ENCODE peak calls at places on chromosomes 4 and X, in ten cellular contexts. J is stimulated activated effector memory CD8-positive, alpha-beta T cell treated with anti-CD3 and anti-CD28 coated beads, Interleukin-12 subunit alpha, Interleukin-12 subunit beta, amount 100 ng/mL, for 72 hours; Q is fibroblast of mammary gland; F is NCI-H2171; N is T-cell; L is EL; W is HT1080; A is kidney epithelial cell; R is heart left ventricle; K is substantia nigra. H is an unnamed sample.

GRCh38 chr4:176185068-176185467 is 10.3 kb downstream of the SPATA4 start:
- DNase-seq in N (no peak), R (no peak), W (peak; percentile 38), F (no peak), Q (peak; percentile 78), K (no peak), A (no peak), L (peak; percentile 58), J (no peak), H (no peak)

GRCh38 chrX:70592091-70592490 is 147.5 kb downstream of the DLG3 start:
- DNase-seq in W (peak; percentile 75), L (peak; percentile 80), R (no peak), K (no peak), Q (peak; percentile 82), A (peak; percentile 16), J (peak; percentile 50), N (no peak), F (no peak), H (peak; percentile 83)

GRCh38 chr4:37685211-37685725 is 908 bp downstream of the RELL1 start:
- DNase-seq in R (no peak), N (peak; percentile 52), Q (peak; percentile 87), L (peak; percentile 63), F (no peak), K (no peak), J (no peak), A (no peak), W (peak; percentile 32), H (peak; percentile 54)

GRCh38 chr4:152094851-152095700 is 334.3 kb upstream of the GATB start:
- DNase-seq in L (peak; percentile 68), Q (peak; percentile 56), W (peak; percentile 62), K (no peak), A (no peak), N (no peak), F (no peak), J (no peak), R (no peak), H (no peak)

GRCh38 chr4:33071552-33071951 is 2351.4 kb downstream of the PCDH7 start:
- DNase-seq in A (no peak), J (no peak), R (no peak), F (no peak), N (no peak), L (no peak), W (no peak), Q (peak; percentile 87), K (no peak), H (no peak)

GRCh38 chr4:99062120-99062519 is 26.5 kb downstream of the ADH5 start:
- DNase-seq in J (no peak), Q (no peak), K (no peak), F (no peak), L (no peak), R (no peak), A (peak; percentile 26), W (no peak), N (no peak), H (no peak)

GRCh38 chr4:24763631-24764302 is 31.6 kb upstream of the SOD3 start:
- DNase-seq in N (no peak), J (no peak), L (peak; percentile 63), W (peak; percentile 61), A (peak; percentile 69), F (peak; percentile 57), Q (peak; percentile 57), R (no peak), K (no peak), H (no peak)

GRCh38 chr4:56506110-56506705 is 617 bp downstream of the ARL9 start:
- DNase-seq in R (no peak), K (no peak), A (no peak), N (no peak), L (no peak), J (no peak), W (no peak), F (no peak), Q (peak; percentile 2), H (no peak)

GRCh38 chr4:64361399-64361740 is 47.9 kb downstream of the TECRL start:
- DNase-seq in J (no peak), L (no peak), F (no peak), Q (no peak), A (no peak), R (no peak), N (no peak), W (no peak), K (no peak), H (no peak)

GRCh38 chrX:119466970-119467369 is 1.3 kb upstream of the SLC25A5 start:
- DNase-seq in Q (no peak), A (no peak), J (no peak), L (no peak), F (no peak), W (no peak), N (no peak), R (no peak), K (no peak), H (no peak)

GRCh38 chr4:125359363-125359762 is 44.6 kb downstream of the FAT4 start:
- DNase-seq in N (no peak), L (no peak), F (no peak), A (no peak), Q (no peak), K (no peak), R (no peak), J (no peak), W (no peak), H (no peak)

GRCh38 chrX:21373637-21374162 is 518 bp upstream of the CNKSR2 start:
- DNase-seq in R (peak; percentile 26), L (no peak), K (peak; percentile 3), Q (no peak), A (no peak), N (no peak), J (no peak), W (no peak), F (no peak), H (peak; percentile 8)

GRCh38 chr4:47071863-47072441 is 40.6 kb downstream of the GABRB1 start:
- DNase-seq in F (no peak), N (no peak), W (peak; percentile 82), R (no peak), A (no peak), Q (peak; percentile 53), L (peak; percentile 63), K (no peak), J (no peak), H (no peak)

GRCh38 chr4:7890635-7891393 is 48.8 kb downstream of the AFAP1 start:
- DNase-seq in R (no peak), N (no peak), Q (peak; percentile 94), F (no peak), J (no peak), L (peak; percentile 94), K (no peak), A (no peak), W (peak; percentile 82), H (no peak)

GRCh38 chrX:31551913-31552312 is 480.1 kb upstream of the FTHL17 start:
- DNase-seq in Q (no peak), J (no peak), W (no peak), K (no peak), N (no peak), F (no peak), L (no peak), A (no peak), R (no peak), H (no peak)

GRCh38 chrX:110825972-110826371 is 30.4 kb upstream of the CHRDL1 start:
- DNase-seq in K (no peak), J (no peak), F (no peak), A (no peak), W (no peak), Q (no peak), R (no peak), L (no peak), N (no peak), H (no peak)

GRCh38 chr4:2347190-2347589 is 71.3 kb downstream of the ZFYVE28 start:
- DNase-seq in Q (no peak), A (no peak), N (no peak), R (no peak), L (no peak), J (no peak), W (no peak), K (no peak), F (no peak), H (no peak)

GRCh38 chr4:3253808-3254207 is 4.8 kb downstream of the MSANTD1 start:
- DNase-seq in R (peak; percentile 9), F (no peak), L (no peak), W (no peak), A (no peak), J (no peak), N (no peak), Q (no peak), K (no peak), H (no peak)

GRCh38 chrX:68177542-68177941 is 255.8 kb downstream of the OPHN1 start:
- DNase-seq in A (no peak), L (peak; percentile 45), W (peak; percentile 54), N (no peak), J (no peak), K (no peak), Q (peak; percentile 82), F (no peak), R (no peak), H (no peak)

GRCh38 chr4:6953751-6954380 is 44.2 kb downstream of the TBC1D14 start:
- DNase-seq in W (no peak), Q (peak; percentile 81), L (peak; percentile 6), K (no peak), A (no peak), N (no peak), R (peak; percentile 91), F (no peak), J (no peak), H (no peak)

GRCh38 chr4:153809916-153810810 is 21.3 kb upstream of the SFRP2 start:
- DNase-seq in L (no peak), K (no peak), F (no peak), J (no peak), R (no peak), N (no peak), Q (no peak), A (no peak), W (peak; percentile 8), H (no peak)

GRCh38 chrX:134294548-134294947 is 57.6 kb downstream of the CCDC160 start:
- DNase-seq in Q (peak; percentile 4), L (no peak), A (no peak), R (no peak), W (no peak), N (no peak), J (no peak), K (no peak), F (no peak), H (no peak)

GRCh38 chrX:138939038-138939437 is 227.5 kb upstream of the FGF13 start:
- DNase-seq in L (no peak), N (no peak), W (no peak), Q (no peak), R (no peak), F (no peak), J (no peak), A (no peak), K (no peak), H (no peak)

GRCh38 chr4:169243808-169244207 is 26.9 kb downstream of the SH3RF1 start:
- DNase-seq in J (no peak), F (no peak), Q (peak; percentile 74), A (no peak), W (no peak), L (no peak), K (no peak), N (no peak), R (no peak), H (no peak)

GRCh38 chrX:24619647-24620046 is 27.5 kb downstream of the PCYT1B start:
- DNase-seq in W (peak; percentile 20), Q (peak; percentile 65), K (peak; percentile 5), N (no peak), A (peak; percentile 1), J (no peak), R (no peak), L (peak; percentile 62), F (no peak), H (no peak)

GRCh38 chr4:38612996-38613395 is 51.0 kb upstream of the KLF3 start:
- DNase-seq in F (peak; percentile 59), N (no peak), R (no peak), K (no peak), W (no peak), J (no peak), L (no peak), A (no peak), Q (no peak), H (no peak)

GRCh38 chrX:139826065-139827044 is 106.5 kb downstream of the ATP11C start:
- DNase-seq in A (no peak), L (peak; percentile 73), J (no peak), K (no peak), F (no peak), N (no peak), R (no peak), W (no peak), Q (peak; percentile 47), H (no peak)

GRCh38 chrX:18674417-18674787 is 2.5 kb upstream of the RS1 start:
- DNase-seq in A (no peak), W (no peak), L (no peak), Q (no peak), F (no peak), J (peak; percentile 56), K (peak; percentile 11), N (no peak), R (peak; percentile 32), H (no peak)